ENCODE peak calls at places on chromosomes 11 and 22, in ten cellular contexts. S, T, J, D, O, E, G, A, F and Q are unnamed samples.

GRCh38 chr22:26610072-26610958 is 7.5 kb downstream of the CRYBB1 start:
- DNase-seq in F (no peak), E (no peak), J (no peak), T (no peak), G (no peak), S (peak; percentile 71), D (no peak), O (peak; percentile 87), A (no peak), Q (no peak)

GRCh38 chr11:67416416-67417335 is 1.2 kb downstream of the CARNS1 start:
- DNase-seq in A (no peak), D (no peak), T (no peak), G (peak; percentile 80), O (no peak), S (no peak), E (no peak), J (no peak), F (no peak), Q (no peak)

GRCh38 chr11:66112640-66113098 is 42.6 kb downstream of the PACS1 start:
- DNase-seq in E (no peak), D (no peak), O (peak; percentile 69), G (no peak), T (no peak), J (no peak), A (no peak), S (no peak), F (no peak), Q (peak; percentile 46)

GRCh38 chr22:23784215-23784732 is 2.5 kb upstream of the SMARCB1 start:
- DNase-seq in S (no peak), T (no peak), A (no peak), F (no peak), J (peak; percentile 51), D (no peak), E (no peak), O (no peak), G (no peak), Q (no peak)

GRCh38 chr11:126359431-126360048 is 4.1 kb downstream of the ST3GAL4 start:
- DNase-seq in F (no peak), S (peak; percentile 84), J (no peak), O (peak; percentile 87), G (no peak), A (no peak), D (no peak), E (peak; percentile 81), T (no peak), Q (peak; percentile 91)

GRCh38 chr11:94151311-94151710 is 22.7 kb downstream of the PANX1 start:
- DNase-seq in T (no peak), F (no peak), J (no peak), A (no peak), E (no peak), D (no peak), S (no peak), G (no peak), O (peak; percentile 30), Q (no peak)

GRCh38 chr11:131495417-131495816 is 125.0 kb downstream of the NTM start:
- DNase-seq in G (no peak), F (no peak), D (no peak), J (no peak), T (no peak), E (no peak), S (peak; percentile 54), O (no peak), A (no peak), Q (no peak)

GRCh38 chr11:69746140-69746539 is 29.0 kb downstream of the FGF4 start:
- DNase-seq in G (no peak), F (no peak), S (no peak), T (no peak), D (no peak), J (no peak), A (no peak), E (no peak), O (no peak), Q (no peak)

GRCh38 chr11:123194308-123195181 is 503 bp downstream of the CLMP start:
- DNase-seq in O (peak; percentile 68), G (no peak), T (peak; percentile 40), A (no peak), E (no peak), J (peak; percentile 11), D (peak; percentile 71), F (peak; percentile 76), S (no peak), Q (no peak)

GRCh38 chr11:112658521-112658920 is 302.7 kb upstream of the NCAM1 start:
- DNase-seq in A (no peak), E (no peak), O (no peak), G (no peak), S (no peak), T (no peak), J (no peak), D (no peak), F (no peak), Q (no peak)

GRCh38 chr11:123587044-123587443 is 67.4 kb downstream of the SCN3B start:
- DNase-seq in D (no peak), G (no peak), T (no peak), F (no peak), S (no peak), O (no peak), J (no peak), A (no peak), E (no peak), Q (no peak)

DNA sequence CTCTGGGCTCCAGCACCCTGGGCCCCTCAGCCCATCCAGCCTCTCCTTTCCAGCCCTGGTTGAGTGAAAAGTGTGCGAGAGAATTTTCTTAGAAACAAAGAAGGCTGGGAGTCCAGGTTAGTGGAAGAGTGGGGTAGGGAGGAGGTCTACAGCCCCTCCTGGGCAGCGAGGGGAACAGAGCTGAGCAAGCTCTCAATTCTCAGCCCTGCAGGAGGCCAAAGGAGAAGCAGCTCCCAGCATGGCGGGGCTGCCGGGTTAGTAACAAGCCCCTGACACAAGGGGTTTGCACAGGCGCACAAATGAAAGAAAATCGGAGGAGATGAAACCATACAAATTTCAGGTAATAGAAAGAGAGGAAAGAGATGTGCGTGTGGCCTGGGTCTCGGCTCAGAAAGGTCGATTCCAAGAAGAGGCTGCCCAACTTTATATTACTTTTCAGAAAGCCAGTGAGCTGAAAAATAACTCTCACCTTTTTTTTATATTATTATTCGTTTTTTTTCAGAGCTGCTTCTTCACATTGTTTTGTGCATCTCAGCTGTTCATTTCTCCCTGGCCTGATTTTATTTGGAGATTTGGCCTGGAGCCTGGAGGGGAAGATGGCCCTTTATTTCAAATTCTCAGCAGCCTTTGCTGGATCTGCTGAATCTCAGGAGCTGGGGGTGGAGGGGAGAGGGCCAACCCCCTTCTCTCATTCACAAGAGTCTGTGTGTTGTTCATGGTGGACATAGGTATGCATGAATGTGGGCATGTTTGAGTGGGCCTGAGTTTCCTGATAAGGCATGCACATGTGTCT is 583.2 kb downstream of the BUD13 start:
- DNase-seq in O (no peak), G (no peak), A (no peak), S (no peak), T (no peak), D (no peak), E (no peak), J (no peak), F (no peak), Q (no peak)
- TF ChIP-seq CTCF in O (no peak), G (no peak), A (no peak), S (no peak), T (no peak), D (no peak), E (no peak), J (no peak), F (no peak), Q (no peak)

DNA sequence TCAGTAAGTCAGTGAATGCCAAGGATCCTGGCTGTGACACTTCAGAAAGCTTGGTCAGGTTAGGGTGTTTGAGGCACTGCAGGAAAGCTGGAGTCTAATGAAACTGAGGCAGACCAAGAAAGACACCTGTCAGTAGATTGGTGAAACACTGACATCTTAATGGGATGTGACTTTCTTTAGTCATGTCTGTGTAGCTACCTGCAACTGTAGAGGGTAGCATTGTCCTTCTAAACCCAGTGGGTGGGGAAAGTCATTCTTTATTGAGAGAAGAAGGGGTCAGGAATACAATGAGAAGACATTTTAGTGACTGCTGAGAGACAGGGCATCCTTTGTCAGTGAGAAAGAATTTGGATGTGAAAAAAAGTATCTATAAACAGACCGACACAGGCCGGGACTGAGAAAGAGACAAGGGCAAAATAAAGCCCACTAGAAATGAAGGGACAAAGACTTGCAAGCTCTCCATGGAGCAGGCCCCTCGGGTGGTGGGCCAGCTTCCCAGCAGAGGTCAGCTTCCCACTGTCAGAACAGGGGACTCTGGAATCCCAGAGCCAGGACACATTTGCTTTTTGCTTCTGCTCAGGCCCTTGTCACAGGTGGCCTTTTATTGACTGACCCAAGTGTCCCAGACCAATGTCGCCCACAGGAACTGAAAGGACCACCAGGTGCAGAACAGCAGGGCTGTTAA is 213.0 kb downstream of the TENM4 start:
- DNase-seq in S (no peak), O (no peak), J (no peak), E (no peak), T (no peak), A (no peak), F (peak; percentile 18), G (no peak), D (no peak), Q (no peak)
- TF ChIP-seq CTCF in S (no peak), O (no peak), J (no peak), E (no peak), T (no peak), A (no peak), F (no peak), G (no peak), D (no peak), Q (no peak)

GRCh38 chr11:64018310-64018709 is 17.4 kb upstream of the FLRT1 start:
- DNase-seq in E (no peak), F (no peak), O (no peak), D (no peak), J (no peak), G (no peak), A (no peak), T (no peak), S (no peak), Q (no peak)

GRCh38 chr11:64017950-64018224 is 17.8 kb upstream of the FLRT1 start:
- DNase-seq in S (no peak), E (no peak), J (no peak), G (no peak), T (no peak), F (no peak), D (no peak), A (no peak), O (no peak), Q (no peak)

GRCh38 chr11:64016512-64016911 is 19.2 kb upstream of the FLRT1 start:
- DNase-seq in A (no peak), O (no peak), E (no peak), S (no peak), T (no peak), F (no peak), G (no peak), D (no peak), J (no peak), Q (no peak)

GRCh38 chr11:64021742-64022067 is 14.0 kb upstream of the FLRT1 start:
- DNase-seq in J (no peak), E (no peak), D (no peak), G (no peak), O (no peak), S (no peak), T (no peak), F (no peak), A (no peak), Q (no peak)

GRCh38 chr11:64019106-64020031 is 16.4 kb upstream of the FLRT1 start:
- DNase-seq in F (no peak), T (no peak), O (no peak), G (no peak), E (peak; percentile 78), D (no peak), A (no peak), S (no peak), J (no peak), Q (no peak)
- TF ChIP-seq CTCF in F (no peak), T (no peak), O (no peak), G (no peak), E (no peak), D (no peak), A (no peak), S (no peak), J (no peak), Q (no peak)

GRCh38 chr22:46744581-46744980 is 6.5 kb upstream of the CERK start:
- DNase-seq in J (no peak), F (no peak), O (no peak), T (no peak), D (no peak), G (no peak), S (no peak), A (no peak), E (no peak), Q (no peak)
- TF ChIP-seq CTCF in J (no peak), F (no peak), O (no peak), T (no peak), D (no peak), G (no peak), S (no peak), A (no peak), E (no peak), Q (no peak)